ENCODE peak calls at places on chromosome 1, in nine cellular contexts. V is H7, D is left ventricle myocardium inferior, K is stomach, B is esophagus muscularis mucosa, U is SJCRH30, Q is HAP-1, Y is aorta, O is brain microvascular endothelial cell. M is an unnamed sample. For H3K36me3, the result is how much of the 10 kb centered on the place peaks cover.

GRCh38 chr1:28860332-28861073 is 48.5 kb downstream of the OPRD1 start:
- DNase-seq in V (peak), D (no peak), K (peak), B (no peak), U (no peak), Q (no peak), Y (no peak), O (peak), M (peak)

GRCh38 chr1:108734176-108734865 is 12.2 kb upstream of the STXBP3 start:
- DNase-seq in V (no peak), D (no peak), K (no peak), B (no peak), U (no peak), Q (no peak), Y (no peak), O (no peak), M (no peak)

GRCh38 chr1:208142632-208143390 is 101.4 kb downstream of the PLXNA2 start:
- DNase-seq in V (no peak), D (no peak), K (no peak), B (no peak), U (no peak), Q (no peak), Y (no peak), O (no peak), M (no peak)

GRCh38 chr1:19169642-19170041 is 40.4 kb downstream of the UBR4 start:
- DNase-seq in V (no peak), D (no peak), K (no peak), B (no peak), U (no peak), Q (no peak), Y (no peak), O (no peak), M (no peak)

GRCh38 chr1:203048086-203048485 is 21.8 kb downstream of the PPFIA4 start:
- DNase-seq in V (peak), D (no peak), K (no peak), B (no peak), U (no peak), Q (no peak), Y (peak), O (no peak), M (no peak)

GRCh38 chr1:50152236-50152635 is 43.5 kb downstream of the ELAVL4 start:
- DNase-seq in V (no peak), D (no peak), K (no peak), B (no peak), U (no peak), Q (no peak), Y (no peak), O (no peak), M (no peak)

GRCh38 chr1:14947421-14947820 is 206.1 kb upstream of the TMEM51 start:
- DNase-seq in V (no peak), D (no peak), K (no peak), B (no peak), U (no peak), Q (no peak), Y (no peak), O (no peak), M (no peak)

GRCh38 chr1:218259800-218260199 is 25.3 kb upstream of the RRP15 start:
- DNase-seq in V (peak), D (no peak), K (no peak), B (no peak), U (peak), Q (peak), Y (no peak), O (no peak), M (no peak)

GRCh38 chr1:59285691-59286090 is 11.2 kb upstream of the FGGY start:
- DNase-seq in V (no peak), D (no peak), K (no peak), B (no peak), U (no peak), Q (no peak), Y (no peak), O (no peak), M (no peak)

GRCh38 chr1:227391204-227391603 is 72.9 kb upstream of the CDC42BPA start:
- DNase-seq in V (no peak), D (no peak), K (no peak), B (no peak), U (no peak), Q (no peak), Y (no peak), O (no peak), M (no peak)

GRCh38 chr1:213055767-213056166 is 4.7 kb downstream of the RPS6KC1 start:
- DNase-seq in V (no peak), D (no peak), K (no peak), B (no peak), U (no peak), Q (no peak), Y (no peak), O (no peak), M (no peak)

GRCh38 chr1:42340093-42340492 is 5.1 kb upstream of the FOXJ3 start:
- DNase-seq in V (no peak), D (no peak), K (peak), B (no peak), U (peak), Q (no peak), Y (no peak), O (no peak), M (no peak)

GRCh38 chr1:91731815-91732214 is 154.1 kb downstream of the TGFBR3 start:
- DNase-seq in V (no peak), D (no peak), K (no peak), B (no peak), U (no peak), Q (no peak), Y (no peak), O (no peak), M (no peak)

GRCh38 chr1:230752407-230752806 is 5.2 kb downstream of the CAPN9 start:
- DNase-seq in V (peak), D (no peak), K (peak), B (no peak), U (peak), Q (no peak), Y (no peak), O (no peak), M (no peak)

GRCh38 chr1:113125469-113125868 is 52.5 kb downstream of the LRIG2 start:
- DNase-seq in V (no peak), D (no peak), K (no peak), B (no peak), U (no peak), Q (no peak), Y (no peak), O (no peak), M (no peak)
- H3K36me3 ChIP-seq in V (under half), D (half or more), K (half or more), B (half or more), U (half or more), Q (half or more), Y (under half), O (under half), M (half or more)

GRCh38 chr1:46645815-46646214 is 22.3 kb downstream of the ATPAF1 start:
- DNase-seq in V (no peak), D (no peak), K (no peak), B (no peak), U (no peak), Q (no peak), Y (no peak), O (no peak), M (no peak)
- H3K36me3 ChIP-seq in V (under half), D (half or more), K (half or more), B (under half), U (under half), Q (under half), Y (under half), O (under half), M (under half)

GRCh38 chr1:39333296-39333695 is 128.8 kb downstream of the MACF1 start:
- DNase-seq in V (no peak), D (no peak), K (no peak), B (no peak), U (no peak), Q (no peak), Y (no peak), O (no peak), M (no peak)

GRCh38 chr1:39335278-39335677 is 130.8 kb downstream of the MACF1 start:
- DNase-seq in V (no peak), D (no peak), K (no peak), B (no peak), U (no peak), Q (no peak), Y (no peak), O (no peak), M (no peak)

GRCh38 chr1:39331647-39332046 is 127.2 kb downstream of the MACF1 start:
- DNase-seq in V (no peak), D (no peak), K (no peak), B (no peak), U (no peak), Q (no peak), Y (no peak), O (no peak), M (no peak)

GRCh38 chr1:39332828-39333227 is 128.3 kb downstream of the MACF1 start:
- DNase-seq in V (no peak), D (no peak), K (no peak), B (no peak), U (no peak), Q (no peak), Y (no peak), O (no peak), M (no peak)

DNA sequence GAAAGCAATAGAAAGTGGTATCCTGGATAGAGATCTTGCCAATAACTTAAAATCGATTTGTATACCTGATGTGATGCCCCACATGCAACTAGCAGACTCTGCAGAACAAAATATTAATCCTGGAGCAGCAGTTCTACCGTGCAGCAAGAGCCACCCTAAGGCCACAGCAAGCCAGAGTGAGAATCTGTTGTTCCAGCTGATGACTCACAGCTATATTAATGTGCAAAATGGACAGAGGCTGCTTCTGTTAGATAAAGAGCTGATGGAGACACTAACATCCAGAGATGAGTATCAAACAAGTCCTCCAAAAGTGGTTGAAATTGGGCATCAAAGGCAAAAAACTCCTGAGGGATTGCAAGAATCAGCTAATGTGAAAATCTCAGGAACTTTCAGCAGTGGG is 127.8 kb downstream of the MACF1 start:
- DNase-seq in V (no peak), D (no peak), K (no peak), B (no peak), U (no peak), Q (no peak), Y (no peak), O (peak), M (peak)
- H3K36me3 ChIP-seq in V (under half), D (half or more), K (half or more), B (half or more), U (under half), Q (under half), Y (under half), O (half or more), M (under half)

GRCh38 chr1:35279555-35279904 is 11.0 kb downstream of the ZMYM4 start:
- DNase-seq in V (no peak), D (no peak), K (no peak), B (no peak), U (no peak), Q (no peak), Y (no peak), O (no peak), M (no peak)
- H3K36me3 ChIP-seq in V (under half), D (under half), K (under half), B (under half), U (under half), Q (under half), Y (under half), O (under half), M (under half)

DNA sequence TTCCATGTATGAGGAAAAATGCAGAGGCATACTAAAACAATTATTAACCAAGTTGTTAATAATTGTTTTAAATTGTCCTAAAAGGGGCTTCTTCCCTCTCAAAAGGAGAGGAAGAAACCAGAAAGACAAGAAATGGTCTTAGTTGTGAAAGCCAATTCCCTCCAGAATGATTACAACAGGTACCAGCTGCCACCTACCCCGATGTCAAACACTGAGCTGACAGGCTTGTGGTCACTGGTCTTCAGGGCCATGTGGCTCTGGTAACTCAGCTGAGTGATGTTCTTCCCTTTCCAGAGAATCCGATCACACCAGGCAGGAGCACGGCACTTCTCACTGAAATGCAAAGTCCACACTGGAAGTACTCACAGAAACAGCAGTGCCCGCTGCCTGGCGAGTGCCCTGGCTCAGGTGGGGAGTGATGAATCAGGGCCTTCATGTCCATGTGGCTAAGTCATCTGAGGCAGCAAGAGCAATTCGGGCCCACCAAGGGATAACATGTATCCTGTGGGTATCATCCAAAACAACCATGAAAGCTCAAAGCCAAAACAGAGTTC is 18.7 kb upstream of the MTF1 start:
- DNase-seq in V (no peak), D (no peak), K (no peak), B (no peak), U (no peak), Q (no peak), Y (no peak), O (no peak), M (no peak)
- H3K36me3 ChIP-seq in V (under half), D (half or more), K (half or more), B (half or more), U (half or more), Q (under half), Y (under half), O (under half), M (under half)

GRCh38 chr1:239053269-239053668 is 333.1 kb upstream of the CHRM3 start:
- DNase-seq in V (no peak), D (no peak), K (no peak), B (no peak), U (no peak), Q (no peak), Y (no peak), O (no peak), M (peak)

GRCh38 chr1:239061770-239062169 is 324.6 kb upstream of the CHRM3 start:
- DNase-seq in V (peak), D (no peak), K (no peak), B (no peak), U (no peak), Q (peak), Y (no peak), O (no peak), M (no peak)

GRCh38 chr1:239058190-239058589 is 328.2 kb upstream of the CHRM3 start:
- DNase-seq in V (no peak), D (no peak), K (no peak), B (no peak), U (no peak), Q (no peak), Y (no peak), O (no peak), M (no peak)

DNA sequence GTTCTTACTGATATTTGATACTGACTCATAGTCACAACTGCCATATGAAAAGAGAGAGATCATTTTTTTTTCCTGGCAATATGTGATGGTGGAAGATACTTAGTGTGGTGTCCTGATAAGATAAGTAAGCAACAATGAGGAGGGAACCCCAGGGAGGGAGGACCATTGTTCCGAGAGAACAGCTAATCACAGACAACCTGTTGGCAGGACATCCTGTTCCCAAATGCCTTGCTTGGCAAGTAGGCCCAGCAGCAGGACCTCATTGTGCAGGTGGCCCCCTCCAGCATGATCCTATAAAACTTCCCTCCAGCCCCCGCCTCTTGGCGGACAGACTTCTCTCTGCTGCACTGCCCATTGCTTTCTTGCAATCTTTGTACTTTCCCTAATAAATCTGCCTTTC is 329.4 kb upstream of the CHRM3 start:
- DNase-seq in V (no peak), D (no peak), K (peak), B (no peak), U (no peak), Q (no peak), Y (no peak), O (no peak), M (no peak)
- H3K36me3 ChIP-seq in V (under half), D (under half), K (under half), B (under half), U (under half), Q (under half), Y (under half), O (under half), M (under half)

GRCh38 chr1:96772349-96772748 is 50.8 kb downstream of the PTBP2 start:
- DNase-seq in V (no peak), D (no peak), K (no peak), B (no peak), U (no peak), Q (peak), Y (no peak), O (no peak), M (no peak)

GRCh38 chr1:96771847-96772246 is 50.3 kb downstream of the PTBP2 start:
- DNase-seq in V (no peak), D (no peak), K (no peak), B (no peak), U (no peak), Q (no peak), Y (no peak), O (no peak), M (no peak)

DNA sequence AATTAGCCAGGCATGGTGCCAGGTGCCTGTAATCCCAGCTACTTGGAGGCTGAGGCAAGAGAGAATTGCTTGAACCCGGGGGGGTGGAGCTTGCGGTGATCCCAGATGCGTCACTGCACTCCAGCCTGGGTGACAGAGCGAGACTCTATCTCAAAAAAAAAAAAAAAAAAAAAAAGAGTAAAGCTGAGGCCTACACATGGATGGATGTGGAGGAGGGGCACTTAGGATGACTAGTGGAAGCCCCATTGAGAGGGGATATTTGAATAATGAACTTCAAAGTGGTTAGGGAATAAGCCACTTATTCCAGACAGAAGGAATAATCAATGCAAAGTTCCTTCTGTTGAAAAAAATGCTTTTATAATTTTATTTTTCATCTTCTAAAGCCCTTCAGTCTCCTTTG is 51.4 kb downstream of the PTBP2 start:
- DNase-seq in V (no peak), D (no peak), K (no peak), B (no peak), U (no peak), Q (no peak), Y (no peak), O (no peak), M (no peak)
- H3K36me3 ChIP-seq in V (under half), D (under half), K (under half), B (under half), U (half or more), Q (under half), Y (under half), O (under half), M (under half)

GRCh38 chr1:154225370-154225769 is 4.6 kb downstream of the UBAP2L start:
- DNase-seq in V (no peak), D (no peak), K (no peak), B (no peak), U (no peak), Q (no peak), Y (no peak), O (no peak), M (no peak)
- H3K36me3 ChIP-seq in V (under half), D (half or more), K (half or more), B (under half), U (half or more), Q (half or more), Y (under half), O (under half), M (half or more)

GRCh38 chr1:180033387-180033786 is 78.8 kb downstream of the CEP350 start:
- DNase-seq in V (no peak), D (no peak), K (no peak), B (no peak), U (no peak), Q (no peak), Y (no peak), O (no peak), M (no peak)
- H3K36me3 ChIP-seq in V (under half), D (half or more), K (half or more), B (half or more), U (under half), Q (under half), Y (under half), O (under half), M (under half)

M was measured in BE2C.